ENCODE peak calls at places on chromosomes 6 and 20, in six cellular contexts. One of them, this sample, is unnamed.
A peak's percentile ranks its signal among the peaks of the same experiment; 100 is the strongest.

GRCh38 chr6:118198746-118199145 is 291.7 kb downstream of the SLC35F1 start:
- DNase-seq in thoracic aorta: no peak
- DNase-seq in naive thymus-derived CD4-positive, alpha-beta T cell: no peak
- DNase-seq in left ventricle myocardium inferior: no peak
- DNase-seq in dorsolateral prefrontal cortex: no peak
- DNase-seq in stomach: no peak
- DNase-seq in this sample: peak; percentile 24

GRCh38 chr6:42960243-42961019 is at the start of gene GNMT:
- DNase-seq in thoracic aorta: no peak
- DNase-seq in naive thymus-derived CD4-positive, alpha-beta T cell: peak; percentile 38
- DNase-seq in left ventricle myocardium inferior: peak; percentile 68
- DNase-seq in dorsolateral prefrontal cortex: no peak
- DNase-seq in stomach: peak; percentile 91
- DNase-seq in this sample: no peak

GRCh38 chr20:59376109-59376841 is 75.9 kb downstream of the EDN3 start:
- DNase-seq in thoracic aorta: no peak
- DNase-seq in naive thymus-derived CD4-positive, alpha-beta T cell: no peak
- DNase-seq in left ventricle myocardium inferior: no peak
- DNase-seq in dorsolateral prefrontal cortex: no peak
- DNase-seq in stomach: no peak
- DNase-seq in this sample: no peak

GRCh38 chr20:24951536-24952047 is 2.5 kb downstream of the CST7 start:
- DNase-seq in thoracic aorta: no peak
- DNase-seq in naive thymus-derived CD4-positive, alpha-beta T cell: no peak
- DNase-seq in left ventricle myocardium inferior: no peak
- DNase-seq in dorsolateral prefrontal cortex: no peak
- DNase-seq in stomach: peak; percentile 24
- DNase-seq in this sample: no peak

GRCh38 chr6:160500639-160501038 is 152.5 kb downstream of the SLC22A3 start:
- DNase-seq in thoracic aorta: no peak
- DNase-seq in naive thymus-derived CD4-positive, alpha-beta T cell: no peak
- DNase-seq in left ventricle myocardium inferior: no peak
- DNase-seq in dorsolateral prefrontal cortex: no peak
- DNase-seq in stomach: no peak
- DNase-seq in this sample: no peak

GRCh38 chr6:2187826-2188225 is 57.6 kb downstream of the GMDS start:
- DNase-seq in thoracic aorta: no peak
- DNase-seq in naive thymus-derived CD4-positive, alpha-beta T cell: no peak
- DNase-seq in left ventricle myocardium inferior: no peak
- DNase-seq in dorsolateral prefrontal cortex: no peak
- DNase-seq in stomach: no peak
- DNase-seq in this sample: no peak

GRCh38 chr20:50690979-50691584 is at the start of gene RIPOR3:
- DNase-seq in thoracic aorta: no peak
- DNase-seq in naive thymus-derived CD4-positive, alpha-beta T cell: no peak
- DNase-seq in left ventricle myocardium inferior: peak; percentile 45
- DNase-seq in dorsolateral prefrontal cortex: no peak
- DNase-seq in stomach: peak; percentile 36
- DNase-seq in this sample: no peak

GRCh38 chr6:86723729-86724128 is 213.6 kb upstream of the HTR1E start:
- DNase-seq in thoracic aorta: no peak
- DNase-seq in naive thymus-derived CD4-positive, alpha-beta T cell: no peak
- DNase-seq in left ventricle myocardium inferior: no peak
- DNase-seq in dorsolateral prefrontal cortex: no peak
- DNase-seq in stomach: no peak
- DNase-seq in this sample: no peak

GRCh38 chr6:151408858-151409257 is 17.5 kb upstream of the ZBTB2 start:
- DNase-seq in thoracic aorta: no peak
- DNase-seq in naive thymus-derived CD4-positive, alpha-beta T cell: no peak
- DNase-seq in left ventricle myocardium inferior: no peak
- DNase-seq in dorsolateral prefrontal cortex: no peak
- DNase-seq in stomach: no peak
- DNase-seq in this sample: no peak

GRCh38 chr6:46491789-46492547 is 719 bp upstream of the RCAN2 start:
- DNase-seq in thoracic aorta: no peak
- DNase-seq in naive thymus-derived CD4-positive, alpha-beta T cell: no peak
- DNase-seq in left ventricle myocardium inferior: peak; percentile 57
- DNase-seq in dorsolateral prefrontal cortex: peak; percentile 64
- DNase-seq in stomach: peak; percentile 50
- DNase-seq in this sample: no peak

GRCh38 chr6:46490425-46491200 is 636 bp downstream of the RCAN2 start:
- DNase-seq in thoracic aorta: no peak
- DNase-seq in naive thymus-derived CD4-positive, alpha-beta T cell: no peak
- DNase-seq in left ventricle myocardium inferior: peak; percentile 44
- DNase-seq in dorsolateral prefrontal cortex: peak; percentile 32
- DNase-seq in stomach: peak; percentile 27
- DNase-seq in this sample: no peak

GRCh38 chr6:46486186-46486585 is 5.1 kb downstream of the RCAN2 start:
- DNase-seq in thoracic aorta: no peak
- DNase-seq in naive thymus-derived CD4-positive, alpha-beta T cell: no peak
- DNase-seq in left ventricle myocardium inferior: no peak
- DNase-seq in dorsolateral prefrontal cortex: no peak
- DNase-seq in stomach: no peak
- DNase-seq in this sample: no peak

GRCh38 chr6:46491201-46491788 is at the start of gene RCAN2:
- DNase-seq in thoracic aorta: peak; percentile 52
- DNase-seq in naive thymus-derived CD4-positive, alpha-beta T cell: peak; percentile 6
- DNase-seq in left ventricle myocardium inferior: peak; percentile 77
- DNase-seq in dorsolateral prefrontal cortex: peak; percentile 74
- DNase-seq in stomach: peak; percentile 59
- DNase-seq in this sample: no peak
- H3K27ac ChIP-seq in thoracic aorta: peak within 1 kb of the TSS; percentile 96
- H3K27ac ChIP-seq in naive thymus-derived CD4-positive, alpha-beta T cell: no peak within 1 kb of the TSS
- H3K27ac ChIP-seq in left ventricle myocardium inferior: peak within 1 kb of the TSS; percentile 94
- H3K27ac ChIP-seq in dorsolateral prefrontal cortex: peak within 1 kb of the TSS; percentile 66
- H3K27ac ChIP-seq in stomach: peak within 1 kb of the TSS; percentile 70
- H3K27ac ChIP-seq in this sample: no peak within 1 kb of the TSS

GRCh38 chr6:21001736-21002135 is 467.5 kb downstream of the CDKAL1 start:
- DNase-seq in thoracic aorta: no peak
- DNase-seq in naive thymus-derived CD4-positive, alpha-beta T cell: no peak
- DNase-seq in left ventricle myocardium inferior: no peak
- DNase-seq in dorsolateral prefrontal cortex: no peak
- DNase-seq in stomach: no peak
- DNase-seq in this sample: no peak

GRCh38 chr6:21005816-21006553 is 471.7 kb downstream of the CDKAL1 start:
- DNase-seq in thoracic aorta: no peak
- DNase-seq in naive thymus-derived CD4-positive, alpha-beta T cell: no peak
- DNase-seq in left ventricle myocardium inferior: no peak
- DNase-seq in dorsolateral prefrontal cortex: no peak
- DNase-seq in stomach: no peak
- DNase-seq in this sample: peak; percentile 74

GRCh38 chr6:20998748-20999448 is 464.6 kb downstream of the CDKAL1 start:
- DNase-seq in thoracic aorta: no peak
- DNase-seq in naive thymus-derived CD4-positive, alpha-beta T cell: no peak
- DNase-seq in left ventricle myocardium inferior: no peak
- DNase-seq in dorsolateral prefrontal cortex: no peak
- DNase-seq in stomach: no peak
- DNase-seq in this sample: no peak

GRCh38 chr6:21000391-21000801 is 466.1 kb downstream of the CDKAL1 start:
- DNase-seq in thoracic aorta: no peak
- DNase-seq in naive thymus-derived CD4-positive, alpha-beta T cell: no peak
- DNase-seq in left ventricle myocardium inferior: no peak
- DNase-seq in dorsolateral prefrontal cortex: no peak
- DNase-seq in stomach: no peak
- DNase-seq in this sample: no peak

GRCh38 chr6:21003780-21004541 is 469.7 kb downstream of the CDKAL1 start:
- DNase-seq in thoracic aorta: no peak
- DNase-seq in naive thymus-derived CD4-positive, alpha-beta T cell: no peak
- DNase-seq in left ventricle myocardium inferior: no peak
- DNase-seq in dorsolateral prefrontal cortex: no peak
- DNase-seq in stomach: no peak
- DNase-seq in this sample: no peak
- H3K27ac ChIP-seq in thoracic aorta: no peak overlapping the region
- H3K27ac ChIP-seq in naive thymus-derived CD4-positive, alpha-beta T cell: no peak overlapping the region
- H3K27ac ChIP-seq in left ventricle myocardium inferior: peak overlapping the region; percentile 17
- H3K27ac ChIP-seq in dorsolateral prefrontal cortex: no peak overlapping the region
- H3K27ac ChIP-seq in stomach: no peak overlapping the region
- H3K27ac ChIP-seq in this sample: peak overlapping the region; percentile 92

GRCh38 chr20:37284691-37285124 is 4.7 kb upstream of the MANBAL start:
- DNase-seq in thoracic aorta: no peak
- DNase-seq in naive thymus-derived CD4-positive, alpha-beta T cell: no peak
- DNase-seq in left ventricle myocardium inferior: no peak
- DNase-seq in dorsolateral prefrontal cortex: no peak
- DNase-seq in stomach: no peak
- DNase-seq in this sample: no peak

GRCh38 chr20:37290158-37290810 is 829 bp downstream of the MANBAL start:
- DNase-seq in thoracic aorta: no peak
- DNase-seq in naive thymus-derived CD4-positive, alpha-beta T cell: no peak
- DNase-seq in left ventricle myocardium inferior: no peak
- DNase-seq in dorsolateral prefrontal cortex: no peak
- DNase-seq in stomach: no peak
- DNase-seq in this sample: no peak

GRCh38 chr20:37285664-37286374 is 3.6 kb upstream of the MANBAL start:
- DNase-seq in thoracic aorta: no peak
- DNase-seq in naive thymus-derived CD4-positive, alpha-beta T cell: no peak
- DNase-seq in left ventricle myocardium inferior: no peak
- DNase-seq in dorsolateral prefrontal cortex: no peak
- DNase-seq in stomach: no peak
- DNase-seq in this sample: no peak

GRCh38 chr20:37291724-37292126 is 2.3 kb downstream of the MANBAL start:
- DNase-seq in thoracic aorta: no peak
- DNase-seq in naive thymus-derived CD4-positive, alpha-beta T cell: no peak
- DNase-seq in left ventricle myocardium inferior: no peak
- DNase-seq in dorsolateral prefrontal cortex: no peak
- DNase-seq in stomach: no peak
- DNase-seq in this sample: no peak

DNA sequence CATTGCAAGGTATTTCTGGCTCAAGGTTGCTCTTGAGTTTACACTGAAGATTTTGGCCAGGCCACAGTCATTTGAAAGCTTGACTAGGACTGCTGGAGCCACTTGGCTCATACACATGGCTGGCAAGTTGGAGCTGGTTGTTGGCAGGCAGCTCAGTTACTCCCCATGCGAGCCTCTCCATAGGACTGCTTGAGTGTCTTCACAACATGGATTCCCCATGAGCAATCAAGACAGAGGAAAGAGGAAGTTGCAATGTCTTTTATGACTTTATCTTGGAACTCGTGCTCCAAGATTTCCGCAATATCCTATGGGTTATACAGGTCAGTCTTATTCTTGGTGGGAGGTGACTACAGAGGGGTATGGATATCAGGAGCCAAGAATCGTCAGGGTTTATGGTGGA is 1.4 kb upstream of the MANBAL start:
- DNase-seq in thoracic aorta: no peak
- DNase-seq in naive thymus-derived CD4-positive, alpha-beta T cell: no peak
- DNase-seq in left ventricle myocardium inferior: no peak
- DNase-seq in dorsolateral prefrontal cortex: no peak
- DNase-seq in stomach: no peak
- DNase-seq in this sample: peak; percentile 84
- H3K27ac ChIP-seq in thoracic aorta: no peak overlapping the region
- H3K27ac ChIP-seq in naive thymus-derived CD4-positive, alpha-beta T cell: no peak overlapping the region
- H3K27ac ChIP-seq in left ventricle myocardium inferior: no peak overlapping the region
- H3K27ac ChIP-seq in dorsolateral prefrontal cortex: no peak overlapping the region
- H3K27ac ChIP-seq in stomach: no peak overlapping the region
- H3K27ac ChIP-seq in this sample: peak overlapping the region; percentile 93

DNA sequence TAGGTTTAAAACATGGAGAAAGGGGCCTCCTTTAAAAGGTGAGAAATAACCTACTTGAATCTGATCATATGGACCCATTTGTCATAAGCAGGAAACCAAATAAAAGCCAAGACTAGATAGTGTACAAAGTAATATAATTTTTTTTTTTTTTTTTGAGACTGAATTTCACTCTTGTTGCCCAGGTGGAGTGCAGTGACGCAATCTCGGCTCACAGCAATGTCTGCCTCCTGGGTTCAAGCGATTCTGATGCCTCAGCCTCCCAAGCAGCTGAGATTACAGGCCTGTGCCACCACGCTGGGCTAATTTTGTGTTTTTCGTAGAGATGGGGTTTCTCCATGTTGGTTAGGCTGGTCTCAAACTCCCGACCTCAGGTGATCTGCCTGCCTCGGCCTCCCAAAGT is 89.2 kb downstream of the SASH1 start:
- DNase-seq in thoracic aorta: no peak
- DNase-seq in naive thymus-derived CD4-positive, alpha-beta T cell: no peak
- DNase-seq in left ventricle myocardium inferior: no peak
- DNase-seq in dorsolateral prefrontal cortex: no peak
- DNase-seq in stomach: no peak
- DNase-seq in this sample: no peak
- H3K27ac ChIP-seq in thoracic aorta: no peak overlapping the region
- H3K27ac ChIP-seq in naive thymus-derived CD4-positive, alpha-beta T cell: no peak overlapping the region
- H3K27ac ChIP-seq in left ventricle myocardium inferior: peak overlapping the region; percentile 55
- H3K27ac ChIP-seq in dorsolateral prefrontal cortex: peak overlapping the region; percentile 0
- H3K27ac ChIP-seq in stomach: no peak overlapping the region
- H3K27ac ChIP-seq in this sample: no peak overlapping the region

GRCh38 chr6:17493286-17493685 is 99.9 kb downstream of the CAP2 start:
- DNase-seq in thoracic aorta: no peak
- DNase-seq in naive thymus-derived CD4-positive, alpha-beta T cell: no peak
- DNase-seq in left ventricle myocardium inferior: no peak
- DNase-seq in dorsolateral prefrontal cortex: no peak
- DNase-seq in stomach: no peak
- DNase-seq in this sample: no peak
- H3K27ac ChIP-seq in thoracic aorta: peak overlapping the region; percentile 49
- H3K27ac ChIP-seq in naive thymus-derived CD4-positive, alpha-beta T cell: no peak overlapping the region
- H3K27ac ChIP-seq in left ventricle myocardium inferior: peak overlapping the region; percentile 18
- H3K27ac ChIP-seq in dorsolateral prefrontal cortex: no peak overlapping the region
- H3K27ac ChIP-seq in stomach: no peak overlapping the region
- H3K27ac ChIP-seq in this sample: no peak overlapping the region

This sample was measured in epithelial cell of prostate.